ENCODE peak calls at places on chromosomes 1 and 21, in six cellular contexts. N, H, M, I, F and Y are unnamed samples.

GRCh38 chr1:23756676-23757075 is 13.4 kb downstream of the ELOA start:
- DNase-seq in N (no peak), H (no peak), M (no peak), I (no peak), F (no peak), Y (no peak)

GRCh38 chr1:30661311-30661710 is 62.1 kb downstream of the MATN1 start:
- DNase-seq in N (no peak), H (no peak), M (no peak), I (no peak), F (no peak), Y (no peak)

GRCh38 chr21:39175154-39175553 is 8.1 kb downstream of the PSMG1 start:
- DNase-seq in N (no peak), H (no peak), M (no peak), I (no peak), F (no peak), Y (peak)

GRCh38 chr1:70361727-70362413 is 7.3 kb upstream of the ANKRD13C start:
- DNase-seq in N (no peak), H (no peak), M (no peak), I (no peak), F (no peak), Y (no peak)

GRCh38 chr1:108686609-108687313 is 5.3 kb upstream of the PRPF38B start:
- DNase-seq in N (no peak), H (no peak), M (no peak), I (no peak), F (no peak), Y (no peak)

GRCh38 chr1:7482077-7482476 is 289.0 kb upstream of the VAMP3 start:
- DNase-seq in N (no peak), H (no peak), M (no peak), I (no peak), F (no peak), Y (no peak)

GRCh38 chr1:20430355-20431290 is 55.4 kb downstream of the CAMK2N1 start:
- DNase-seq in N (no peak), H (no peak), M (peak), I (no peak), F (no peak), Y (peak)

GRCh38 chr21:28099296-28099695 is 893.4 kb downstream of the LTN1 start:
- DNase-seq in N (no peak), H (no peak), M (no peak), I (peak), F (no peak), Y (no peak)

GRCh38 chr1:77536813-77537212 is 145.6 kb downstream of the ZZZ3 start:
- DNase-seq in N (peak), H (no peak), M (no peak), I (no peak), F (no peak), Y (no peak)

GRCh38 chr1:9057851-9058250 is 11.6 kb downstream of the SLC2A5 start:
- DNase-seq in N (no peak), H (no peak), M (no peak), I (no peak), F (no peak), Y (no peak)

GRCh38 chr1:151981178-151981525 is 12.5 kb downstream of the S100A10 start:
- DNase-seq in N (no peak), H (no peak), M (no peak), I (no peak), F (no peak), Y (no peak)

GRCh38 chr1:180893614-180894013 is 19.1 kb upstream of the KIAA1614 start:
- DNase-seq in N (no peak), H (no peak), M (no peak), I (no peak), F (no peak), Y (no peak)

GRCh38 chr1:18649713-18650370 is 19.2 kb downstream of the PAX7 start:
- DNase-seq in N (no peak), H (no peak), M (no peak), I (no peak), F (no peak), Y (no peak)

GRCh38 chr21:33189845-33190244 is 39.9 kb upstream of the IFNAR2 start:
- DNase-seq in N (no peak), H (no peak), M (no peak), I (no peak), F (no peak), Y (no peak)

GRCh38 chr1:111249960-111250359 is 22.4 kb downstream of the CHI3L2 start:
- DNase-seq in N (no peak), H (no peak), M (no peak), I (no peak), F (no peak), Y (no peak)

GRCh38 chr1:228400692-228401454 is 5.8 kb downstream of the TRIM11 start:
- DNase-seq in N (no peak), H (no peak), M (no peak), I (no peak), F (no peak), Y (no peak)

GRCh38 chr1:180863158-180863775 is 49.4 kb upstream of the KIAA1614 start:
- DNase-seq in N (peak), H (peak), M (peak), I (no peak), F (no peak), Y (peak)

GRCh38 chr1:228986093-228986904 is 251.0 kb downstream of the RHOU start:
- DNase-seq in N (no peak), H (peak), M (no peak), I (peak), F (no peak), Y (no peak)

GRCh38 chr1:175742790-175743459 is 470 bp downstream of the TNR start:
- DNase-seq in N (no peak), H (no peak), M (no peak), I (no peak), F (no peak), Y (no peak)

GRCh38 chr1:222814536-222815366 is at the start of gene DISP1:
- DNase-seq in N (no peak), H (peak), M (peak), I (peak), F (peak), Y (peak)

GRCh38 chr21:40421121-40421520 is 425.8 kb downstream of the DSCAM start:
- DNase-seq in N (no peak), H (no peak), M (no peak), I (no peak), F (no peak), Y (no peak)

GRCh38 chr1:80217377-80217986 is 1211.0 kb upstream of the ADGRL4 start:
- DNase-seq in N (peak), H (peak), M (no peak), I (no peak), F (no peak), Y (no peak)

GRCh38 chr1:14869197-14869596 is 270.7 kb downstream of the KAZN start:
- DNase-seq in N (no peak), H (no peak), M (no peak), I (no peak), F (no peak), Y (no peak)

GRCh38 chr1:184367427-184368038 is 19.3 kb upstream of the C1orf21 start:
- DNase-seq in N (no peak), H (no peak), M (no peak), I (no peak), F (no peak), Y (no peak)

GRCh38 chr1:202131956-202132821 is 9.5 kb downstream of the GPR37L1 start:
- DNase-seq in N (no peak), H (no peak), M (no peak), I (peak), F (no peak), Y (no peak)

GRCh38 chr1:169514566-169515270 is 29.0 kb upstream of the SLC19A2 start:
- DNase-seq in N (no peak), H (no peak), M (no peak), I (no peak), F (no peak), Y (no peak)

GRCh38 chr1:35569956-35570355 is 3.2 kb upstream of the TFAP2E start:
- DNase-seq in N (no peak), H (no peak), M (no peak), I (no peak), F (no peak), Y (no peak)

GRCh38 chr1:245858683-245859509 is 648.2 kb downstream of the SMYD3 start:
- DNase-seq in N (peak), H (no peak), M (no peak), I (no peak), F (no peak), Y (no peak)

GRCh38 chr1:71224958-71225357 is 144.1 kb upstream of the ZRANB2 start:
- DNase-seq in N (no peak), H (no peak), M (no peak), I (no peak), F (no peak), Y (no peak)